ENCODE peak calls at places on chromosomes 1 and 21, in ten cellular contexts. V, F, T, R, Y, N, X, I, Z and K are unnamed samples.

GRCh38 chr21:44711327-44712202 is at the start of gene TSPEAR:
- DNase-seq in Z (no peak), I (no peak), Y (no peak), F (peak), T (no peak), V (no peak), R (peak), N (no peak), X (no peak), K (peak)

GRCh38 chr1:15966956-15967344 is 9.0 kb downstream of the ZBTB17 start:
- DNase-seq in F (no peak), N (no peak), R (no peak), X (no peak), Y (no peak), I (no peak), Z (no peak), T (no peak), V (no peak), K (no peak)

GRCh38 chr1:111976332-111976731 is 13.1 kb downstream of the KCND3 start:
- DNase-seq in V (no peak), X (no peak), Y (no peak), N (no peak), R (no peak), Z (no peak), F (no peak), I (no peak), T (no peak), K (no peak)

GRCh38 chr1:229454056-229454455 is 20.2 kb upstream of the ACTA1 start:
- DNase-seq in T (no peak), V (no peak), Z (no peak), X (no peak), Y (no peak), N (no peak), R (no peak), I (no peak), F (peak), K (no peak)

GRCh38 chr1:26411624-26412074 is 1.0 kb downstream of the LIN28A start:
- DNase-seq in R (peak), Y (no peak), I (no peak), T (no peak), X (no peak), F (peak), V (peak), Z (no peak), N (no peak), K (peak)

GRCh38 chr21:45041351-45041805 is 33.0 kb upstream of the ADARB1 start:
- DNase-seq in X (peak), T (no peak), V (peak), R (peak), N (no peak), F (no peak), Y (no peak), Z (no peak), I (peak), K (no peak)

GRCh38 chr1:95197616-95198252 is 36.3 kb upstream of the RWDD3 start:
- DNase-seq in Y (no peak), R (no peak), V (no peak), N (no peak), X (no peak), T (no peak), F (no peak), I (no peak), Z (no peak), K (no peak)

GRCh38 chr1:30366199-30366598 is 357.2 kb downstream of the MATN1 start:
- DNase-seq in X (no peak), Y (no peak), F (no peak), I (no peak), V (no peak), T (no peak), N (no peak), R (no peak), Z (no peak), K (no peak)

GRCh38 chr1:227892930-227893695 is 54.6 kb downstream of the WNT9A start:
- DNase-seq in X (no peak), R (peak), F (peak), T (peak), N (no peak), V (no peak), Z (no peak), Y (no peak), I (no peak), K (peak)

GRCh38 chr1:235712812-235713211 is 63.2 kb upstream of the GNG4 start:
- DNase-seq in Y (no peak), T (no peak), N (no peak), R (no peak), Z (no peak), F (no peak), X (no peak), I (no peak), V (no peak), K (no peak)

GRCh38 chr1:2526824-2527552 is 592 bp upstream of the PANK4 start:
- DNase-seq in N (peak), X (peak), T (no peak), I (peak), V (no peak), Z (peak), Y (no peak), F (peak), R (no peak), K (no peak)

GRCh38 chr1:180158149-180159147 is 3.8 kb downstream of the QSOX1 start:
- DNase-seq in N (no peak), R (no peak), Y (no peak), Z (no peak), T (no peak), I (peak), X (no peak), F (no peak), V (no peak), K (no peak)